ENCODE peak calls at places on chromosomes 7 and 10, in four cellular contexts. One of them, this sample, is unnamed.

GRCh38 chr7:156780724-156781455 is 112.1 kb downstream of the LMBR1 start:
- DNase-seq in uterus: no peak
- DNase-seq in transverse colon: no peak
- DNase-seq in A549: no peak
- DNase-seq in this sample: no peak

GRCh38 chr10:108783897-108784296 is 1139.4 kb downstream of the XPNPEP1 start:
- DNase-seq in uterus: no peak
- DNase-seq in transverse colon: no peak
- DNase-seq in A549: peak; percentile 2
- DNase-seq in this sample: no peak

GRCh38 chr7:87220734-87221215 is 1.2 kb upstream of the TMEM243 start:
- DNase-seq in uterus: peak; percentile 18
- DNase-seq in transverse colon: peak; percentile 28
- DNase-seq in A549: no peak
- DNase-seq in this sample: no peak

GRCh38 chr10:48602401-48603135 is 2.3 kb downstream of the ARHGAP22 start:
- DNase-seq in uterus: no peak
- DNase-seq in transverse colon: no peak
- DNase-seq in A549: no peak
- DNase-seq in this sample: no peak

GRCh38 chr10:102710604-102711003 is 3.6 kb downstream of the ARL3 start:
- DNase-seq in uterus: no peak
- DNase-seq in transverse colon: no peak
- DNase-seq in A549: no peak
- DNase-seq in this sample: peak; percentile 38

GRCh38 chr7:117362294-117362693 is 39.4 kb upstream of the WNT2 start:
- DNase-seq in uterus: no peak
- DNase-seq in transverse colon: no peak
- DNase-seq in A549: no peak
- DNase-seq in this sample: no peak

GRCh38 chr10:9296206-9296605 is 1241.7 kb downstream of the GATA3 start:
- DNase-seq in uterus: no peak
- DNase-seq in transverse colon: no peak
- DNase-seq in A549: no peak
- DNase-seq in this sample: no peak

GRCh38 chr7:129950191-129950940 is 2.4 kb downstream of the UBE2H start:
- DNase-seq in uterus: peak; percentile 49
- DNase-seq in transverse colon: no peak
- DNase-seq in A549: no peak
- DNase-seq in this sample: no peak

GRCh38 chr7:141463986-141464385 is 87.2 kb upstream of the AGK start:
- DNase-seq in uterus: no peak
- DNase-seq in transverse colon: no peak
- DNase-seq in A549: no peak
- DNase-seq in this sample: peak; percentile 68

GRCh38 chr10:641149-642010 is 48.1 kb downstream of the DIP2C start:
- DNase-seq in uterus: no peak
- DNase-seq in transverse colon: no peak
- DNase-seq in A549: no peak
- DNase-seq in this sample: no peak

GRCh38 chr10:30775779-30776591 is 146.4 kb upstream of the LYZL2 start:
- DNase-seq in uterus: no peak
- DNase-seq in transverse colon: peak; percentile 35
- DNase-seq in A549: no peak
- DNase-seq in this sample: no peak

GRCh38 chr7:158533386-158534133 is 54.1 kb downstream of the PTPRN2 start:
- DNase-seq in uterus: no peak
- DNase-seq in transverse colon: no peak
- DNase-seq in A549: no peak
- DNase-seq in this sample: no peak

GRCh38 chr7:101164071-101164840 is 1.1 kb downstream of the VGF start:
- DNase-seq in uterus: no peak
- DNase-seq in transverse colon: no peak
- DNase-seq in A549: no peak
- DNase-seq in this sample: no peak

GRCh38 chr10:125606406-125606805 is 76.6 kb downstream of the TEX36 start:
- DNase-seq in uterus: no peak
- DNase-seq in transverse colon: no peak
- DNase-seq in A549: no peak
- DNase-seq in this sample: no peak

GRCh38 chr10:44387853-44388251 is 3.0 kb upstream of the CXCL12 start:
- DNase-seq in uterus: peak; percentile 15
- DNase-seq in transverse colon: no peak
- DNase-seq in A549: no peak
- DNase-seq in this sample: no peak

GRCh38 chr10:133339708-133340380 is 3.1 kb upstream of the CALY start:
- DNase-seq in uterus: no peak
- DNase-seq in transverse colon: no peak
- DNase-seq in A549: no peak
- DNase-seq in this sample: no peak

GRCh38 chr10:4120454-4120853 is 335.4 kb upstream of the KLF6 start:
- DNase-seq in uterus: no peak
- DNase-seq in transverse colon: peak; percentile 20
- DNase-seq in A549: no peak
- DNase-seq in this sample: no peak

DNA sequence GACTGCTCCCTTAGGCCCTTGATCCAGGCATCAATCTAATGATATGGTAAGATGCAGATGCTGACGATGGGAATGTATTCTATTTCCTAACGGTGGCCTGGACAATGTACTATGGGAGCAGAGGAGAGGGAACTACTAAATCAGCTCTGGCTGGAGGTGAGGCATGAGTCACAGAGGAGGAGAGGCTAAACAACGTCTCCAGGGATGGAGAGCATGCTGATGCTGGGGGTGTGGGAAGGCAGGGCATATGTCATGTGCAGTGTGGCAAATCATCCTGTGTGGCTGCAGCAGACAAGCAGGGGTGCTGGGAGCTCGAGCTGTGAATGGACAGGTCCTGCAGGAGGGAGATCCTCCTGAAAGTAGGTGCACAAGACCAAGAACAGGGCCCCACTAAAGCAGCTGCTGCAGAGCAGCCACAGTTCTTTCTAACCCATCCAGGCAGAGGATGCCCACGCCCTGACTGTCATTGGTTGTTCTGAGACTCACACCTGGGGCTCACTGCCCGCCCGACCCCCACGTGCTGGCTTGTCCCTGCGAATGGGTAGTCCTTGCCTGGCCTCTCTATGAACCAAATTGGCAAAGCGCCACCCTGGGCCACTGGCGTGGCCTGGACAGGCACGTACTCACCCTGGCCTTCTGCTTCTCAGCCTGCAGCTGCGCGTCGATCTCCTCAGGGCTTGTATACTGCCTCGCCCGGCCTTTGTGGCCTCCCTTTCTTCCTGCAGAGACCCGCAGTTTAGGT is 4.0 kb downstream of the PDAP1 start:
- DNase-seq in uterus: no peak
- DNase-seq in transverse colon: no peak
- DNase-seq in A549: no peak
- DNase-seq in this sample: peak; percentile 64
- TF ChIP-seq POLR2A in uterus: no peak
- TF ChIP-seq POLR2A in transverse colon: no peak
- TF ChIP-seq POLR2A in A549: no peak
- TF ChIP-seq POLR2A in this sample: no peak

DNA sequence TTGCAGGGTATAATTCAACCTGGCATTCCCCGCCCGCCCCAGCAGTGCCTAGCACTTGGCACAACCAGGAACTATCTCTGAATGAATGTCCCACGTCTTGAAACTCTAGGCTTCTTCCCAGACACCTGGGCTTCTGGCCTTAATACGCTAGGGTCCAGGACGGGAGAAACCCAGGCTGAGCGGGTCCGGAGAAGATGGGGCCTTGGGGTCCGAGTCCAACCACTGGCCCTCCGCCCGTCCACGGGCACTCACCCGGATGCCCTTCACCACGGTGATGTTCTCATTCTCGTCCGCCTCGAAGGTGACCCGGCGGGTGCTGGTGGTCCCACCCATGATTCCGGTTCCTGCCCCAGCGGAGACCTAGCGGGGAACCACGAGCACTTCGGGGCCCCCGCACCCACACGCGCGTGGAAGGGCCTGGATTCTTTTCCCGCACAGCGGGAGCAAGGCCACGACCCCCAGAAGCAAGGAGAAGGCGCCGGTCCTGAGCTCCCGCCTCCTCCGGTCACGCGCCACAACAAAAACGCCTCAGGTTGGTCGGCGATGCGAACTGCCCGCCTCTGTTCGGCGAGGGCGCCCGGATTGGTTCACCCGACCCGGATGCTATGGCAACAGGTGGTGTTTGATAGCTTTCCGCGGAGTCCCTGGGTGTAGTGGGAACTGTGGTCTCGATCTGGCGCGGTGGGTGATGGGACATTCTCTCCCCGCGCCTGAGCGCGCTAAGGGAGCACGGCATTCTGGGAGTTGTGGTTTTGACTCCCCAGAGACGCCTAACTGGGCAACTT is at the start of gene CHCHD3:
- DNase-seq in uterus: peak; percentile 97
- DNase-seq in transverse colon: peak; percentile 98
- DNase-seq in A549: peak; percentile 96
- DNase-seq in this sample: peak; percentile 95
- TF ChIP-seq POLR2A in uterus: peak; percentile 61
- TF ChIP-seq POLR2A in transverse colon: peak; percentile 82
- TF ChIP-seq POLR2A in A549: peak; percentile 76
- TF ChIP-seq POLR2A in this sample: peak; percentile 85

GRCh38 chr7:49513939-49514338 is 259.5 kb upstream of the VWC2 start:
- DNase-seq in uterus: no peak
- DNase-seq in transverse colon: no peak
- DNase-seq in A549: no peak
- DNase-seq in this sample: no peak
- TF ChIP-seq POLR2A in uterus: no peak
- TF ChIP-seq POLR2A in transverse colon: no peak
- TF ChIP-seq POLR2A in A549: no peak
- TF ChIP-seq POLR2A in this sample: no peak

GRCh38 chr10:49749556-49750491 is 12.3 kb downstream of the OGDHL start:
- DNase-seq in uterus: no peak
- DNase-seq in transverse colon: no peak
- DNase-seq in A549: no peak
- DNase-seq in this sample: no peak
- TF ChIP-seq POLR2A in uterus: no peak
- TF ChIP-seq POLR2A in transverse colon: no peak
- TF ChIP-seq POLR2A in A549: no peak
- TF ChIP-seq POLR2A in this sample: no peak

GRCh38 chr10:112720178-112720577 is 229.9 kb upstream of the TCF7L2 start:
- DNase-seq in uterus: no peak
- DNase-seq in transverse colon: no peak
- DNase-seq in A549: no peak
- DNase-seq in this sample: no peak
- TF ChIP-seq POLR2A in uterus: no peak
- TF ChIP-seq POLR2A in transverse colon: no peak
- TF ChIP-seq POLR2A in A549: no peak
- TF ChIP-seq POLR2A in this sample: no peak

GRCh38 chr10:5975641-5976473 is 1.5 kb downstream of the IL15RA start:
- DNase-seq in uterus: peak; percentile 70
- DNase-seq in transverse colon: peak; percentile 66
- DNase-seq in A549: no peak
- DNase-seq in this sample: no peak
- TF ChIP-seq POLR2A in uterus: no peak
- TF ChIP-seq POLR2A in transverse colon: no peak
- TF ChIP-seq POLR2A in A549: no peak
- TF ChIP-seq POLR2A in this sample: no peak

GRCh38 chr10:92480422-92480821 is 93.5 kb downstream of the IDE start:
- DNase-seq in uterus: no peak
- DNase-seq in transverse colon: no peak
- DNase-seq in A549: no peak
- DNase-seq in this sample: no peak
- TF ChIP-seq POLR2A in uterus: no peak
- TF ChIP-seq POLR2A in transverse colon: no peak
- TF ChIP-seq POLR2A in A549: no peak
- TF ChIP-seq POLR2A in this sample: no peak

GRCh38 chr10:71964669-71965515 is 697 bp downstream of the CHST3 start:
- DNase-seq in uterus: peak; percentile 77
- DNase-seq in transverse colon: peak; percentile 44
- DNase-seq in A549: peak; percentile 40
- DNase-seq in this sample: peak; percentile 79
- TF ChIP-seq POLR2A in uterus: no peak
- TF ChIP-seq POLR2A in transverse colon: peak; percentile 28
- TF ChIP-seq POLR2A in A549: no peak
- TF ChIP-seq POLR2A in this sample: peak; percentile 59